ENCODE peak calls at places on chromosomes 5 and 9, in eight cellular contexts. P, U, R, A, F, L, V and Z are unnamed samples.

GRCh38 chr9:6384732-6385131 is 28.3 kb upstream of the UHRF2 start:
- DNase-seq in A (peak), U (no peak), L (no peak), P (peak), F (no peak), R (no peak), V (no peak), Z (no peak)

GRCh38 chr5:145775893-145776444 is 59.2 kb downstream of the PRELID2 start:
- DNase-seq in F (no peak), V (peak), P (no peak), R (peak), L (peak), A (no peak), U (peak), Z (no peak)

GRCh38 chr5:43785198-43785597 is 182.2 kb downstream of the NNT start:
- DNase-seq in L (no peak), F (no peak), V (no peak), P (no peak), U (no peak), A (no peak), R (no peak), Z (no peak)

GRCh38 chr5:53456366-53456765 is 24.1 kb upstream of the FST start:
- DNase-seq in L (no peak), V (no peak), F (no peak), R (no peak), A (no peak), U (no peak), P (no peak), Z (no peak)

GRCh38 chr9:112110094-112110772 is 64.9 kb downstream of the SUSD1 start:
- DNase-seq in V (no peak), U (no peak), A (no peak), P (no peak), F (no peak), R (no peak), L (peak), Z (no peak)

GRCh38 chr5:137015540-137016116 is 483.5 kb downstream of the SPOCK1 start:
- DNase-seq in F (no peak), U (peak), A (no peak), L (no peak), V (no peak), P (no peak), R (no peak), Z (no peak)

GRCh38 chr9:109182940-109183798 is 16.1 kb upstream of the FRRS1L start:
- DNase-seq in P (peak), V (peak), R (peak), F (peak), A (peak), U (no peak), L (peak), Z (peak)

GRCh38 chr9:81789751-81790150 is 100.4 kb upstream of the TLE1 start:
- DNase-seq in U (no peak), L (no peak), A (no peak), P (no peak), R (no peak), V (no peak), F (no peak), Z (no peak)

GRCh38 chr9:92620870-92621269 is 49.1 kb downstream of the IPPK start:
- DNase-seq in L (no peak), P (peak), U (no peak), R (no peak), V (no peak), A (no peak), F (peak), Z (no peak)

GRCh38 chr9:2966846-2967372 is 123.0 kb upstream of the PUM3 start:
- DNase-seq in V (no peak), U (no peak), F (no peak), L (no peak), R (no peak), A (no peak), P (no peak), Z (no peak)

DNA sequence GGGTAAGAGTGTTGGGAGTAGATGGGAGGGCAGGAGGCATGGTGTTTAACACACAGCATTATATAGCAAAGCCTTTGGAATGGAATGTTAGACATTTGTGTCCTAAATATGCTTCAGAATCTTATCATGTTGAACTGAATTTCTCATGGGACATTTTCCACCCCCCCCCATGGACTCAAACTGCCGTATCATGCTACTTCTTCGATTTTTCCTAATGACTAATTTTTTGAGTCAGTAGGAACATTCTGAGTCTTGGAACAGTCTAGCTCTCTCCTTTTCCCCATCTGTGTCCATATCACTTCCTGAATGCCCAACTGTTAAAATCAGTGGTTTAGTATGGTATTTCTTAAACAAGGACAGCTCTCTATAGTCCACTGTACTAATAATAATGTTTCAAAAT is 380.6 kb downstream of the TLE4 start:
- DNase-seq in L (no peak), P (no peak), U (no peak), F (no peak), R (no peak), V (no peak), A (no peak), Z (no peak)
- H3K27ac ChIP-seq in L (no peak), P (no peak), U (no peak), F (no peak), R (no peak), V (no peak), A (no peak), Z (no peak)

DNA sequence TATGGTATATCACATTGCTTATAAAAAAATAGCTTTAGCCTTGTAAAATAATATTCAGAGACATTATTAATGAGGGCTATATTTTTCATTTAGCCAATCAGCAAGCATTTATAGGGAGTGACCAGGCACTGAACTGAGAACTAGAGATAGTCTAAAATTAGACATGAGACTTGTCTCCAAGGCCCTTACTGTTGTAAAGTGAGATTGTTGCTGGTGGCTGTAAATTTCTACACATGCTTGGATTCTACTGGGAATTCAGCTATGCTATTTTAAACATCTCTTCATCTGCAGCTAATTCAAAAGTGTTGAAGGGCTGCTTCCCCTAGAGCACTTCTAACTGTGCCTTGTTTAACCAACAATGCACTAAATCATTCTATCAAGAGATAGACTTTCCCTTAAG is 67.4 kb downstream of the CHSY3 start:
- DNase-seq in P (no peak), U (no peak), R (no peak), A (no peak), V (no peak), L (no peak), F (no peak), Z (no peak)
- H3K27ac ChIP-seq in P (no peak), U (peak), R (no peak), A (no peak), V (no peak), L (no peak), F (no peak), Z (no peak)

DNA sequence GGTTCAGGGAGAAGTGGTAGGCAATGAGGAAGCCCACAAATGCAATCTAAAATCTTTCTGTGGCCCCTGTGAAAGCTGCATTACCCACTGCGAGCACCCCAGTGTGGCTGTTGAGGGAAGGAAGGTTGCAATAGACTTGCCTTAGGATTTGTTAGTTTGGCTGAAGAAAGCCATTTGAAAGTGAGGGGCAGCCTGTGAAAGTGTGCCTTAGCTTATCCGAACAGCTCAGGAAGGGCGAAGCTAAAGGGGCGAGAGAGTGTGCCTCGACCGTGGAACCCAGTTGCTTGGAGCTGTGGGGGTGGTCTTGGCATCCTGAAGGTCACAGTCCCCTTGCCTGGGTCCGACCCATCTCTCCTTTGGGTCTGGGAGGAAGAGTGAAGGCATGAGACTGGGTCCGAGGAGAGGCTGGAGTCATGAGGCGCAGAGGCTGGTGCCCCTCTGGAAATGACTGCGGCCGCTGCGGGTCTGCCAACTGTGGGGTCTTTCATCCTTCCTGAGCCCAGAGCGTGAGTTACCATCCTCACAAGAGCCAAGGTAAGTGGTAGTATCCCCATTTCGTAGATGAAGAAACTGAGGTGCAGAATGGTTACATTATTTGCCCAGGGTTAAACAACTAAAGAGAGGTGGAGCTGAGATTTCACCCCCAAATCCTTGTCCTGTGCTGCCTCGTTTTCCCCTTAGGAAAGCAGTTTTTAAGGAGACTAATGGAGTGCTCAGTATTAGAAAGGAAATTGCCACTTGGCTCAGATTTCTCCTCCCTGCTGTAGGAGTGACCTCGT is 24.4 kb downstream of the SLC25A25 start:
- DNase-seq in A (no peak), L (no peak), P (no peak), U (no peak), R (peak), F (no peak), V (no peak), Z (no peak)
- H3K27ac ChIP-seq in A (peak), L (peak), P (no peak), U (no peak), R (peak), F (peak), V (peak), Z (peak)

DNA sequence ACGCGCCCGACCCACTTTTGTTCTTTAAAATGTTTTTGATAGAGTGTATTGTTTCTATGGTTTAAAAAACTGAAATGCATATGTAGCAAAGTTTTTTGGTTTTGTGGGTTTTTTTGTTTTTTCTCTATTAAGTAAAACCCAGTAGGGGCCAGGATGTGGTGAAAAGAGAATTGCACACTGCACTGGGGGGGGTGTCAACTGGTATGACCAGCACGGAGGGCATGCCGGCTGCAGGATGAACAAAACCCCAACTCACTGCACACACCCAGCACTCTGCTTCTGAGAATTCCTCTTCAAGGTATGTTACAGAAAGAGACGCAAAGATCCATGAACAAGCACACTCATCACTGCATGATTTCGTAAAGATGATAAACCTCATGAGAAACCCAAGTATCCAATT is 75.0 kb downstream of the STK10 start:
- DNase-seq in R (no peak), U (no peak), L (no peak), V (no peak), F (no peak), P (no peak), A (peak), Z (no peak)
- H3K27ac ChIP-seq in R (no peak), U (no peak), L (no peak), V (peak), F (no peak), P (no peak), A (peak), Z (no peak)